ENCODE peak calls at places on chromosomes 12 and 14, in nine cellular contexts. V is T-helper 1 cell, T is cardiac muscle cell, H is amygdala, B is GM12892, E is ACHN, Z is brain microvascular endothelial cell, U is ovary, I is chondrocyte. D is an unnamed sample.

GRCh38 chr14:36301159-36301558 is 19.3 kb downstream of the MBIP start:
- DNase-seq in H (no peak), B (no peak), I (no peak), E (no peak), U (no peak), Z (no peak), T (peak; percentile 17), V (no peak), D (no peak)

GRCh38 chr12:56204275-56204674 is 15.0 kb upstream of the SMARCC2 start:
- DNase-seq in I (no peak), B (no peak), H (no peak), U (no peak), V (no peak), T (no peak), Z (no peak), E (no peak), D (no peak)

GRCh38 chr12:24565300-24565699 is 383.6 kb downstream of the BCAT1 start:
- DNase-seq in Z (no peak), U (no peak), V (no peak), I (no peak), E (no peak), T (no peak), B (no peak), H (no peak), D (no peak)

GRCh38 chr12:55699471-55700055 is 8.1 kb downstream of the ITGA7 start:
- DNase-seq in T (no peak), E (no peak), U (peak; percentile 5), Z (no peak), V (no peak), H (no peak), I (peak; percentile 50), B (no peak), D (no peak)

GRCh38 chr14:61653507-61653906 is 41.8 kb upstream of the HIF1A start:
- DNase-seq in Z (peak; percentile 61), U (peak; percentile 26), T (peak; percentile 84), H (no peak), E (peak; percentile 35), V (no peak), B (no peak), I (no peak), D (peak; percentile 14)

GRCh38 chr14:89309670-89310177 is 107.3 kb downstream of the FOXN3 start:
- DNase-seq in Z (no peak), U (no peak), T (no peak), V (no peak), H (no peak), B (no peak), I (no peak), E (no peak), D (no peak)

GRCh38 chr14:59177229-59177628 is 11.2 kb upstream of the DAAM1 start:
- DNase-seq in V (no peak), I (no peak), H (no peak), B (no peak), Z (no peak), E (no peak), T (no peak), U (no peak), D (no peak)

GRCh38 chr12:65004270-65004669 is 116.8 kb downstream of the WIF1 start:
- DNase-seq in V (no peak), I (no peak), Z (no peak), T (no peak), H (no peak), U (no peak), E (no peak), B (no peak), D (no peak)

GRCh38 chr12:123388218-123388947 is 4.5 kb downstream of the KMT5A start:
- DNase-seq in B (peak; percentile 85), I (no peak), Z (peak; percentile 50), H (peak; percentile 75), U (peak; percentile 81), T (peak; percentile 74), E (peak; percentile 81), V (peak; percentile 79), D (peak; percentile 67)

GRCh38 chr12:102950107-102950949 is 7.1 kb upstream of the ASCL1 start:
- DNase-seq in I (no peak), U (no peak), Z (no peak), B (no peak), V (no peak), T (no peak), H (no peak), E (no peak), D (no peak)

GRCh38 chr12:6998708-6999451 is 19.4 kb downstream of the LPCAT3 start:
- DNase-seq in B (no peak), U (no peak), Z (no peak), V (no peak), H (no peak), T (no peak), E (peak; percentile 57), I (no peak), D (no peak)

GRCh38 chr12:2638273-2639019 is 156.3 kb upstream of the FKBP4 start:
- DNase-seq in H (no peak), T (no peak), Z (no peak), B (no peak), E (no peak), V (no peak), I (no peak), U (no peak), D (peak; percentile 69)

D was measured in posterior cingulate gyrus.